ENCODE peak calls at places on chromosomes 1 and 21, in nine cellular contexts. X, K, B, C, V, L, A, J and Z are unnamed samples.

GRCh38 chr1:13583964-13584791 is 546 bp downstream of the PDPN start:
- DNase-seq in X (no peak), K (peak; percentile 36), B (no peak), C (no peak), V (no peak), L (no peak), A (no peak), J (peak; percentile 60), Z (no peak)

GRCh38 chr1:174976436-174977107 is 23.2 kb upstream of the CACYBP start:
- DNase-seq in X (no peak), K (no peak), B (no peak), C (no peak), V (peak; percentile 46), L (no peak), A (no peak), J (peak; percentile 64), Z (no peak)

GRCh38 chr1:66266756-66267155 is 267.2 kb upstream of the SGIP1 start:
- DNase-seq in X (no peak), K (no peak), B (no peak), C (no peak), V (no peak), L (no peak), A (no peak), J (peak; percentile 16), Z (no peak)

GRCh38 chr1:97074771-97075170 is 353.2 kb downstream of the PTBP2 start:
- DNase-seq in X (no peak), K (no peak), B (no peak), C (no peak), V (no peak), L (no peak), A (no peak), J (no peak), Z (no peak)

GRCh38 chr1:52435650-52436049 is 31.2 kb downstream of the PRPF38A start:
- DNase-seq in X (no peak), K (no peak), B (no peak), C (no peak), V (no peak), L (no peak), A (no peak), J (no peak), Z (no peak)

GRCh38 chr21:34771512-34772028 is 102.8 kb downstream of the CLIC6 start:
- DNase-seq in X (no peak), K (no peak), B (no peak), C (no peak), V (peak; percentile 65), L (no peak), A (no peak), J (peak; percentile 56), Z (no peak)

GRCh38 chr1:12251442-12251841 is 21.6 kb downstream of the VPS13D start:
- DNase-seq in X (no peak), K (no peak), B (no peak), C (no peak), V (no peak), L (no peak), A (no peak), J (peak; percentile 29), Z (no peak)

GRCh38 chr1:234676103-234676594 is 66.2 kb upstream of the IRF2BP2 start:
- DNase-seq in X (peak; percentile 28), K (peak; percentile 90), B (no peak), C (peak; percentile 92), V (peak; percentile 76), L (peak; percentile 35), A (no peak), J (peak; percentile 84), Z (peak; percentile 89)

GRCh38 chr1:112516141-112516540 is 7.4 kb downstream of the WNT2B start:
- DNase-seq in X (no peak), K (no peak), B (no peak), C (no peak), V (no peak), L (no peak), A (no peak), J (no peak), Z (no peak)

GRCh38 chr1:59151860-59152259 is 145.0 kb upstream of the FGGY start:
- DNase-seq in X (no peak), K (no peak), B (no peak), C (no peak), V (peak; percentile 38), L (no peak), A (no peak), J (no peak), Z (no peak)

GRCh38 chr1:2609271-2610035 is 22.9 kb downstream of the PRXL2B start:
- DNase-seq in X (no peak), K (peak; percentile 14), B (no peak), C (peak; percentile 42), V (no peak), L (no peak), A (no peak), J (no peak), Z (no peak)

GRCh38 chr1:228141082-228141870 is 1.2 kb downstream of the GUK1 start:
- DNase-seq in X (no peak), K (peak; percentile 79), B (peak; percentile 69), C (peak; percentile 71), V (peak; percentile 67), L (peak; percentile 39), A (no peak), J (peak; percentile 63), Z (peak; percentile 85)

GRCh38 chr21:45098867-45099266 is 24.5 kb downstream of the ADARB1 start:
- DNase-seq in X (no peak), K (no peak), B (no peak), C (no peak), V (peak; percentile 22), L (no peak), A (no peak), J (peak; percentile 25), Z (no peak)

GRCh38 chr1:152623203-152623844 is 421 bp upstream of the LCE3A start:
- DNase-seq in X (no peak), K (no peak), B (no peak), C (no peak), V (no peak), L (peak; percentile 44), A (no peak), J (peak; percentile 16), Z (no peak)

GRCh38 chr1:245858022-245858421 is 649.1 kb downstream of the SMYD3 start:
- DNase-seq in X (no peak), K (no peak), B (no peak), C (no peak), V (no peak), L (no peak), A (no peak), J (no peak), Z (no peak)

GRCh38 chr1:110218739-110219138 is 8.6 kb downstream of the KCNC4 start:
- DNase-seq in X (no peak), K (no peak), B (no peak), C (no peak), V (no peak), L (no peak), A (no peak), J (no peak), Z (no peak)

GRCh38 chr1:29650476-29650875 is 414.2 kb downstream of the PTPRU start:
- DNase-seq in X (no peak), K (no peak), B (peak; percentile 46), C (peak; percentile 38), V (no peak), L (no peak), A (no peak), J (no peak), Z (no peak)

GRCh38 chr1:201703646-201704438 is 125.1 kb upstream of the IPO9 start:
- DNase-seq in X (peak; percentile 63), K (peak; percentile 89), B (no peak), C (peak; percentile 87), V (peak; percentile 81), L (peak; percentile 57), A (peak; percentile 57), J (peak; percentile 87), Z (peak; percentile 92)

GRCh38 chr1:7623886-7624285 is 147.2 kb upstream of the VAMP3 start:
- DNase-seq in X (no peak), K (no peak), B (no peak), C (no peak), V (no peak), L (no peak), A (no peak), J (no peak), Z (no peak)

GRCh38 chr1:98388431-98388830 is 273.1 kb upstream of the SNX7 start:
- DNase-seq in X (no peak), K (no peak), B (no peak), C (peak; percentile 55), V (peak; percentile 88), L (no peak), A (no peak), J (peak; percentile 74), Z (no peak)

GRCh38 chr1:248825909-248826760 is at the start of gene SH3BP5L:
- DNase-seq in X (peak; percentile 94), K (peak; percentile 92), B (peak; percentile 95), C (peak; percentile 96), V (peak; percentile 96), L (peak; percentile 90), A (peak; percentile 86), J (peak; percentile 94), Z (peak; percentile 96)

GRCh38 chr1:42191319-42191718 is 26.8 kb upstream of the GUCA2A start:
- DNase-seq in X (no peak), K (no peak), B (no peak), C (no peak), V (no peak), L (no peak), A (no peak), J (no peak), Z (no peak)

GRCh38 chr1:30911061-30911954 is 2.8 kb upstream of the SDC3 start:
- DNase-seq in X (peak; percentile 80), K (peak; percentile 90), B (peak; percentile 62), C (peak; percentile 93), V (peak; percentile 87), L (peak; percentile 43), A (peak; percentile 10), J (peak; percentile 91), Z (peak; percentile 93)

GRCh38 chr1:170290226-170290625 is 144.5 kb downstream of the NTMT2 start:
- DNase-seq in X (no peak), K (no peak), B (no peak), C (no peak), V (no peak), L (no peak), A (no peak), J (no peak), Z (no peak)

GRCh38 chr1:46616277-46617107 is at the start of gene MOB3C:
- DNase-seq in X (peak; percentile 54), K (peak; percentile 92), B (peak; percentile 81), C (peak; percentile 88), V (peak; percentile 87), L (peak; percentile 76), A (no peak), J (peak; percentile 97), Z (peak; percentile 94)

GRCh38 chr1:2189459-2190425 is 4.8 kb downstream of the FAAP20 start:
- DNase-seq in X (peak; percentile 87), K (peak; percentile 91), B (peak; percentile 95), C (peak; percentile 96), V (peak; percentile 96), L (peak; percentile 84), A (peak; percentile 60), J (peak; percentile 97), Z (peak; percentile 97)

GRCh38 chr21:25964009-25964408 is 206.6 kb downstream of the APP start:
- DNase-seq in X (no peak), K (no peak), B (no peak), C (no peak), V (no peak), L (no peak), A (no peak), J (no peak), Z (no peak)

GRCh38 chr1:212315907-212316306 is 30.7 kb downstream of the PPP2R5A start:
- DNase-seq in X (no peak), K (no peak), B (no peak), C (no peak), V (peak; percentile 19), L (no peak), A (no peak), J (no peak), Z (no peak)

GRCh38 chr1:214917081-214917635 is 165.4 kb upstream of the KCNK2 start:
- DNase-seq in X (no peak), K (no peak), B (no peak), C (no peak), V (no peak), L (peak; percentile 1), A (no peak), J (no peak), Z (no peak)

GRCh38 chr1:209607102-209607794 is 23.7 kb downstream of the CAMK1G start:
- DNase-seq in X (no peak), K (no peak), B (no peak), C (no peak), V (peak; percentile 79), L (peak; percentile 20), A (no peak), J (peak; percentile 45), Z (no peak)

GRCh38 chr1:65075123-65075976 is 72.7 kb upstream of the AK4 start:
- DNase-seq in X (no peak), K (no peak), B (peak; percentile 84), C (peak; percentile 89), V (peak; percentile 62), L (no peak), A (peak; percentile 23), J (peak; percentile 76), Z (no peak)